ENCODE peak calls at places on chromosomes 6 and 20, in seven cellular contexts. D, C, X, E, U, T and K are unnamed samples.

GRCh38 chr6:152150196-152150595 is 342.7 kb downstream of the ESR1 start:
- DNase-seq in D (no peak), X (no peak), U (no peak), C (no peak), E (no peak), T (no peak), K (no peak)

GRCh38 chr6:170140129-170140528 is 150.7 kb downstream of the DLL1 start:
- DNase-seq in E (no peak), X (no peak), D (no peak), U (no peak), C (no peak), T (no peak), K (no peak)

GRCh38 chr20:25294459-25295385 is 46.8 kb downstream of the PYGB start:
- DNase-seq in X (peak; percentile 49), D (peak; percentile 85), T (peak; percentile 88), E (peak; percentile 89), U (peak; percentile 63), C (peak; percentile 35), K (peak; percentile 77)

GRCh38 chr6:123383718-123384117 is 253.0 kb downstream of the TRDN start:
- DNase-seq in D (no peak), E (no peak), X (no peak), C (no peak), U (no peak), T (no peak), K (no peak)

GRCh38 chr6:144217264-144217663 is 66.9 kb downstream of the STX11 start:
- DNase-seq in D (no peak), T (no peak), E (no peak), C (no peak), X (peak; percentile 15), U (peak; percentile 52), K (peak; percentile 14)

GRCh38 chr20:51750037-51750769 is 18.0 kb downstream of the ATP9A start:
- DNase-seq in E (no peak), C (peak; percentile 96), U (peak; percentile 98), D (no peak), X (peak; percentile 100), T (no peak), K (peak; percentile 83)

GRCh38 chr6:165863801-165864200 is 200.8 kb upstream of the PDE10A start:
- DNase-seq in U (no peak), X (no peak), D (no peak), E (no peak), C (no peak), T (no peak), K (no peak)

GRCh38 chr20:46592580-46593362 is 42.3 kb upstream of the OCSTAMP start:
- DNase-seq in X (peak; percentile 25), T (no peak), D (no peak), C (peak; percentile 19), E (peak; percentile 70), U (peak; percentile 6), K (no peak)

GRCh38 chr6:3737831-3738210 is 13.7 kb downstream of the PXDC1 start:
- DNase-seq in U (no peak), X (no peak), C (no peak), E (no peak), D (no peak), T (no peak), K (no peak)

GRCh38 chr20:56400001-56400640 is 7.7 kb downstream of the CSTF1 start:
- DNase-seq in T (peak; percentile 66), E (peak; percentile 79), U (peak; percentile 84), C (peak; percentile 51), D (peak; percentile 76), X (peak; percentile 84), K (peak; percentile 82)

GRCh38 chr6:37256692-37257319 is 766 bp upstream of the TBC1D22B start:
- DNase-seq in C (no peak), E (no peak), T (no peak), X (peak; percentile 42), U (peak; percentile 69), D (peak; percentile 11), K (no peak)

GRCh38 chr20:17928633-17929311 is 39.8 kb downstream of the SNX5 start:
- DNase-seq in C (no peak), D (no peak), T (no peak), X (no peak), U (no peak), E (peak; percentile 62), K (peak; percentile 71)

GRCh38 chr6:163415620-163416379 is 1.3 kb downstream of the QKI start:
- DNase-seq in E (peak; percentile 66), D (peak; percentile 52), U (peak; percentile 83), T (peak; percentile 37), X (peak; percentile 33), C (no peak), K (peak; percentile 77)

GRCh38 chr20:36493801-36494114 is 47.6 kb upstream of the MYL9 start:
- DNase-seq in U (peak; percentile 98), E (no peak), T (peak; percentile 84), D (peak; percentile 23), X (no peak), C (no peak), K (no peak)

GRCh38 chr6:127215931-127216330 is 50.7 kb upstream of the RNF146 start:
- DNase-seq in U (no peak), E (no peak), T (no peak), X (no peak), D (no peak), C (no peak), K (no peak)

GRCh38 chr6:25954756-25955155 is 7.8 kb upstream of the TRIM38 start:
- DNase-seq in C (no peak), E (no peak), U (no peak), T (no peak), X (peak; percentile 61), D (no peak), K (no peak)

GRCh38 chr6:33427585-33428218 is 7.8 kb downstream of the SYNGAP1 start:
- DNase-seq in D (peak; percentile 79), E (peak; percentile 47), X (peak; percentile 18), C (no peak), T (no peak), U (peak; percentile 72), K (peak; percentile 76)

GRCh38 chr6:75481936-75482593 is 11.5 kb downstream of the FILIP1 start:
- DNase-seq in X (no peak), C (no peak), U (peak; percentile 72), D (no peak), E (no peak), T (no peak), K (no peak)

GRCh38 chr6:163288066-163288465 is 126.5 kb upstream of the QKI start:
- DNase-seq in U (no peak), E (no peak), D (no peak), T (no peak), X (no peak), C (no peak), K (no peak)

GRCh38 chr20:6993526-6993925 is 226.0 kb downstream of the BMP2 start:
- DNase-seq in T (no peak), D (no peak), X (no peak), U (peak; percentile 17), E (no peak), C (no peak), K (no peak)

GRCh38 chr20:23874747-23875146 is 4.8 kb downstream of the CST5 start:
- DNase-seq in X (no peak), T (no peak), D (no peak), E (no peak), U (no peak), C (no peak), K (no peak)

GRCh38 chr6:158344534-158344933 is 32.3 kb downstream of the TULP4 start:
- DNase-seq in X (no peak), U (no peak), C (no peak), T (no peak), D (no peak), E (no peak), K (no peak)

GRCh38 chr6:148263010-148263409 is 79.6 kb upstream of the SASH1 start:
- DNase-seq in U (no peak), C (no peak), D (no peak), E (no peak), T (no peak), X (peak; percentile 82), K (no peak)

DNA sequence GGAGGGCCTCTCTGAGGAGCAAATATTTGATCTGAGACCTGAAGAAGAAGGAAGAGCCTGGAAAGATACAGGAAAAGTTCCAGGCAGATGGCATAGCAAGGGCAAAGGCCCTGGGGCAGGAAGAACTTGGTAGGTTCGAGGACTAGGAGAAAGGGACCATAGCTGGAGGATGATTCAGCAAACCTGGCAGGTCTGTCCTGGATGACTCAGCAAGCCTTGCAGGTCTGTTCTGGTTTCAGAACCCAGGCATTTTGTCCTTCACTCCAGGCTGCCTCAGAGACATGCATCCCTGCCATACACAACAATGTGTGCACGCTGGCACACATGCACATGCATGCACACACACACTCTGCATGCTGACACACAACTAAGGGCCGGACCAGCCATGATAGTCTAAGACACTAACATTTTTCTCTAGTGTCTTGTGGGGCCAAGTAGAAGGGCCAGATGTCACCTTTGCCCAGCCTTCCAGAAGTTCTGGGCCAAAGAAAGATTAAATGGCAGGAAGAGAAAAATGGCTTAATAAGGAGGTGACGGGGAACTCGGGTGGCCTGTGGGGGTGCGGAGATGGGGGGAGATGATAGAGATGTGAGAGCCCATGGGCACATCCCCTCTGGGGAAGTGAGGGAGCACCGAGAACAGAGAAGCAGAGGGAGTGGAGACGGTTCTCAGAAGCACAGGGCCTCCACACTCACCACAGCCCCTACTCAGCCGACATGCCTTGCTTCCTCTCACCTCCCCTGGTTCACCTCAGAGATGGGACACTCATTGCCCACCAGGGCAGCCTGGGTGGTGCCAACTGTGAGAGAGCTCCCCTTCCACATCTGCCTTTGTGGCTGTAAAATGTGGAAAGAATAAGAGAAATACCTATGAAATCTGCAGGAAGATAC is 15.4 kb upstream of the TRIB3 start:
- DNase-seq in T (no peak), U (peak; percentile 57), C (peak; percentile 73), D (no peak), E (peak; percentile 32), X (peak; percentile 97), K (no peak)
- TF ChIP-seq EZH2phosphoT487 in T (no peak), U (no peak), C (no peak), D (no peak), E (no peak), X (no peak), K (no peak)

GRCh38 chr6:114087496-114087895 is 116.5 kb upstream of the HDAC2 start:
- DNase-seq in T (no peak), X (peak; percentile 11), U (peak; percentile 24), C (no peak), D (no peak), E (no peak), K (no peak)
- TF ChIP-seq EZH2 in T (no peak), X (no peak), U (no peak), C (no peak), D (no peak), E (no peak), K (no peak)

DNA sequence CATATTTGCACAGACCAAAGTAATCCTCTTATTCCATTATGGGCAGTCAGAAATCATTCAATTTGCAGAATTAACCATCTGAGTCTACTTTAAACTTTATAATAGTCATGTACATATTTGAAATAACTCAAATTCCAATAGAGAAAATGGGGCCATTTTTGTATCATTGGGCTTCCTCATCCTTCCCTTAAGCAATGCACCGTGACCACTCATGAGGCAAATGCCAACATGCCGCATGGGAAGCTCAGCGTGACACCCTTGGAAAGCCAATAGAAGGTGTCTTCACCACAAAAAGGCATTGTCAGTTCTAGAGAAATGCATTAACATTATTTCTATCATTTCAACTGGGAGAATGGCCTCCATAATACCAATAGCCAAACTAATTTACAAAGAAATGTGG is 38.5 kb downstream of the SIM1 start:
- DNase-seq in E (no peak), D (no peak), T (no peak), U (no peak), X (no peak), C (no peak), K (no peak)
- TF ChIP-seq EZH2phosphoT487 in E (no peak), D (no peak), T (no peak), U (no peak), X (no peak), C (no peak), K (no peak)

DNA sequence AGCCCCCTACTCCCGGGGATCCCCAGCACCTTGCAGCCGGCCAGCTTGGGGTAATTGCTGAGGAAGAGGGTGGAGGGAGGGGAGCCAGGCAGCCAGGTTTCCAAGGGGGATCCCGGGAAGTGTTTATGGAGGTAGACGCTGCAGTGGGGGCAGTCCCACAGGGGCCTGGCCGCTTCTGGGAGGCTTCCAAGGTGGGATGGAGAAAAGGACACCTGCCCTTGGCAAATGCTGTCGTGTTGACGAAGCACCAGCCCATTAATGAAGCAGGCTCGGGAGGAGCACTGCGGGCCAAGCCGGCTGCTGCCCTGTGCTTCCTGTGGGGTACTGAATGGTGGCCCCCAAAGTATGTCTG is 82.4 kb downstream of the TMEM242 start:
- DNase-seq in E (no peak), U (no peak), T (no peak), D (no peak), C (no peak), X (no peak), K (no peak)
- TF ChIP-seq EZH2 in E (no peak), U (no peak), T (no peak), D (no peak), C (no peak), X (no peak), K (no peak)